ENCODE peak calls at places on chromosome 7, in eight cellular contexts. P is nucleus accumbens, F is fibroblast of lung, I is adrenal gland, M is caudate nucleus, D is RKO, T is upper lobe of left lung, H is DND-41. L is an unnamed sample.

GRCh38 chr7:155985518-155986427 is 173.5 kb upstream of the SHH start:
- DNase-seq in F (no peak), D (no peak), H (no peak), T (peak), P (no peak), I (no peak), M (no peak), L (no peak)

GRCh38 chr7:12861070-12861469 is 173.6 kb downstream of the ARL4A start:
- DNase-seq in M (no peak), D (no peak), I (no peak), P (no peak), H (no peak), T (no peak), F (peak), L (no peak)

GRCh38 chr7:150897502-150898474 is 45.5 kb downstream of the AOC1 start:
- DNase-seq in T (no peak), F (no peak), I (no peak), M (no peak), H (no peak), P (no peak), D (no peak), L (no peak)

GRCh38 chr7:87934699-87935372 is 785 bp downstream of the ADAM22 start:
- DNase-seq in H (peak), I (peak), M (no peak), D (peak), T (no peak), P (peak), F (peak), L (peak)

GRCh38 chr7:148754912-148755311 is 56.2 kb downstream of the CUL1 start:
- DNase-seq in I (no peak), M (no peak), T (no peak), D (no peak), F (no peak), H (no peak), P (no peak), L (no peak)

GRCh38 chr7:157616931-157617330 is 280.1 kb downstream of the DNAJB6 start:
- DNase-seq in F (no peak), D (no peak), M (no peak), I (no peak), T (no peak), H (no peak), P (no peak), L (peak)

GRCh38 chr7:48312151-48312550 is 140.9 kb downstream of the ABCA13 start:
- DNase-seq in H (no peak), M (no peak), T (no peak), I (no peak), P (no peak), D (no peak), F (no peak), L (no peak)

GRCh38 chr7:47405921-47406765 is 175.8 kb downstream of the TNS3 start:
- DNase-seq in I (peak), P (no peak), T (peak), D (no peak), M (no peak), F (peak), H (no peak), L (peak)

GRCh38 chr7:26291699-26292538 is at the start of gene SNX10:
- DNase-seq in F (no peak), D (peak), M (no peak), H (peak), T (peak), P (peak), I (peak), L (peak)

GRCh38 chr7:137538361-137538762 is 194.8 kb upstream of the PTN start:
- DNase-seq in H (no peak), P (no peak), I (no peak), F (peak), T (no peak), D (no peak), M (no peak), L (peak)

GRCh38 chr7:136489808-136490207 is 378.6 kb upstream of the CHRM2 start:
- DNase-seq in D (no peak), F (no peak), I (no peak), T (no peak), M (no peak), H (no peak), P (no peak), L (no peak)

GRCh38 chr7:101772508-101773306 is 44.7 kb upstream of the CUX1 start:
- DNase-seq in F (no peak), I (no peak), D (peak), M (no peak), H (no peak), P (no peak), T (no peak), L (no peak)

GRCh38 chr7:23244335-23244635 is 2.3 kb upstream of the GPNMB start:
- DNase-seq in H (no peak), I (no peak), M (no peak), T (no peak), P (no peak), D (no peak), F (no peak), L (no peak)

GRCh38 chr7:70733115-70733514 is 398.8 kb upstream of the GALNT17 start:
- DNase-seq in M (no peak), D (no peak), T (no peak), I (no peak), F (no peak), P (no peak), H (no peak), L (no peak)

GRCh38 chr7:134695321-134695860 is 48.7 kb downstream of the BPGM start:
- DNase-seq in M (no peak), P (no peak), H (no peak), T (no peak), I (no peak), D (no peak), F (no peak), L (peak)